ENCODE peak calls at places on chromosomes 7 and 10, in four cellular contexts. A is NCI-H1105 treated with DMSO at 0.1 percent for 48 hours, J is bronchial epithelial cell, I is posterior cingulate gyrus. E is an unnamed sample.
A peak's percentile ranks its signal among the peaks of the same experiment; 100 is the strongest.

GRCh38 chr7:151867912-151868804 is 8.8 kb downstream of the PRKAG2 start:
- DNase-seq in I (peak; percentile 7), J (no peak), A (no peak), E (no peak)

GRCh38 chr7:19538036-19538435 is 170.8 kb downstream of the POLR1F start:
- DNase-seq in I (no peak), J (no peak), A (peak; percentile 27), E (peak; percentile 70)

GRCh38 chr7:33916357-33917081 is 11.2 kb downstream of the BMPER start:
- DNase-seq in A (no peak), J (peak; percentile 19), I (no peak), E (no peak)

GRCh38 chr7:85102813-85103350 is 84.0 kb downstream of the SEMA3D start:
- DNase-seq in J (no peak), I (no peak), A (no peak), E (no peak)

GRCh38 chr7:98231489-98232275 is 20.4 kb downstream of the TECPR1 start:
- DNase-seq in I (no peak), J (no peak), A (no peak), E (no peak)

GRCh38 chr10:28668363-28669226 is 8.7 kb upstream of the BAMBI start:
- DNase-seq in A (no peak), I (no peak), J (no peak), E (no peak)

GRCh38 chr10:124618674-124619073 is 125.5 kb downstream of the FAM53B start:
- DNase-seq in I (no peak), A (no peak), J (no peak), E (no peak)

GRCh38 chr10:5862360-5862929 is 27.2 kb downstream of the ANKRD16 start:
- DNase-seq in I (no peak), J (no peak), A (no peak), E (no peak)

GRCh38 chr7:38123494-38123893 is 54.6 kb upstream of the STARD3NL start:
- DNase-seq in I (no peak), A (no peak), J (no peak), E (no peak)

GRCh38 chr7:81478664-81479063 is 291.2 kb downstream of the HGF start:
- DNase-seq in I (no peak), J (peak; percentile 59), A (no peak), E (peak; percentile 78)

GRCh38 chr7:40299097-40299496 is 164.3 kb downstream of the SUGCT start:
- DNase-seq in A (no peak), J (peak; percentile 89), I (no peak), E (peak; percentile 94)

GRCh38 chr10:17599089-17599488 is 18.1 kb downstream of the HACD1 start:
- DNase-seq in A (no peak), J (peak; percentile 9), I (no peak), E (peak; percentile 16)

GRCh38 chr10:101812606-101813005 is 5.6 kb downstream of the OGA start:
- DNase-seq in J (no peak), I (no peak), A (no peak), E (no peak)

GRCh38 chr7:152336754-152337368 is 98.9 kb downstream of the KMT2C start:
- DNase-seq in I (no peak), J (peak; percentile 49), A (peak; percentile 46), E (peak; percentile 59)

GRCh38 chr7:40329601-40330153 is 194.9 kb downstream of the SUGCT start:
- DNase-seq in J (peak; percentile 66), A (peak; percentile 45), I (no peak), E (peak; percentile 71)

E was measured in H4.